ENCODE peak calls at places on chromosomes 3 and 15, in seven cellular contexts. V is AG08395, J is T follicular helper cell, Z is aorta, K is heart right ventricle, S is fibroblast of pulmonary artery, W is suprapubic skin. A is an unnamed sample.

GRCh38 chr3:148950806-148951205 is 40.5 kb upstream of the GYG1 start:
- DNase-seq in V (no peak), J (no peak), Z (no peak), K (no peak), S (no peak), W (no peak), A (no peak)

GRCh38 chr3:160038862-160039562 is 50.4 kb downstream of the IL12A start:
- DNase-seq in V (peak; percentile 21), J (no peak), Z (no peak), K (peak; percentile 15), S (no peak), W (no peak), A (no peak)

GRCh38 chr3:141486416-141486734 is 452 bp upstream of the RASA2 start:
- DNase-seq in V (no peak), J (no peak), Z (no peak), K (no peak), S (no peak), W (no peak), A (no peak)

GRCh38 chr3:40191850-40192448 is 117.6 kb upstream of the EIF1B start:
- DNase-seq in V (peak; percentile 78), J (peak; percentile 20), Z (no peak), K (peak; percentile 37), S (peak; percentile 72), W (no peak), A (no peak)

GRCh38 chr3:170815340-170815739 is 54.7 kb downstream of the RPL22L1 start:
- DNase-seq in V (no peak), J (no peak), Z (no peak), K (no peak), S (no peak), W (no peak), A (no peak)

GRCh38 chr15:72179950-72180581 is 17.5 kb downstream of the GRAMD2A start:
- DNase-seq in V (no peak), J (no peak), Z (no peak), K (no peak), S (peak; percentile 17), W (no peak), A (no peak)

GRCh38 chr3:32313723-32314473 is 75.4 kb downstream of the CMTM8 start:
- DNase-seq in V (no peak), J (no peak), Z (no peak), K (no peak), S (peak; percentile 39), W (no peak), A (no peak)

GRCh38 chr3:100099621-100100020 is 14.7 kb downstream of the FILIP1L start:
- DNase-seq in V (no peak), J (no peak), Z (no peak), K (no peak), S (no peak), W (no peak), A (no peak)

GRCh38 chr3:167882057-167882667 is 146.6 kb downstream of the SERPINI1 start:
- DNase-seq in V (peak; percentile 39), J (no peak), Z (no peak), K (no peak), S (peak; percentile 75), W (no peak), A (peak; percentile 16)

GRCh38 chr3:32855350-32855953 is 37.7 kb downstream of the TRIM71 start:
- DNase-seq in V (no peak), J (no peak), Z (no peak), K (no peak), S (no peak), W (no peak), A (no peak)

GRCh38 chr3:127757979-127758378 is 64.3 kb downstream of the MGLL start:
- DNase-seq in V (no peak), J (no peak), Z (no peak), K (no peak), S (no peak), W (no peak), A (no peak)

GRCh38 chr15:77031376-77032050 is 36.6 kb downstream of the PSTPIP1 start:
- DNase-seq in V (no peak), J (no peak), Z (peak; percentile 74), K (no peak), S (no peak), W (peak; percentile 50), A (no peak)

GRCh38 chr3:109803274-109803673 is 465.9 kb upstream of the DPPA4 start:
- DNase-seq in V (no peak), J (no peak), Z (no peak), K (no peak), S (no peak), W (no peak), A (no peak)

GRCh38 chr3:89742546-89742945 is 635.1 kb downstream of the EPHA3 start:
- DNase-seq in V (no peak), J (no peak), Z (no peak), K (no peak), S (no peak), W (no peak), A (no peak)